ENCODE peak calls at places on chromosomes 6 and 20, in eight cellular contexts. M is pancreas, R is thoracic aorta, Y is lower lobe of right lung, P is lower leg skin, W is H1, B is hepatocyte, X is sigmoid colon. E is an unnamed sample.

GRCh38 chr6:137122612-137123011 is 50.8 kb downstream of the IL22RA2 start:
- DNase-seq in M (no peak), R (no peak), Y (no peak), P (no peak), W (no peak), B (no peak), X (no peak), E (no peak)

GRCh38 chr20:46192376-46192944 is 74.3 kb downstream of the CD40 start:
- DNase-seq in M (no peak), R (no peak), Y (no peak), P (no peak), W (no peak), B (no peak), X (no peak), E (no peak)

GRCh38 chr6:140078552-140079126 is 704.2 kb upstream of the CITED2 start:
- DNase-seq in M (no peak), R (no peak), Y (no peak), P (no peak), W (no peak), B (peak; percentile 16), X (no peak), E (peak; percentile 85)

GRCh38 chr6:15254074-15254975 is 8.5 kb downstream of the JARID2 start:
- DNase-seq in M (no peak), R (no peak), Y (no peak), P (no peak), W (no peak), B (no peak), X (no peak), E (no peak)

GRCh38 chr6:2909718-2910117 is 6.6 kb upstream of the SERPINB9 start:
- DNase-seq in M (no peak), R (no peak), Y (no peak), P (no peak), W (no peak), B (no peak), X (no peak), E (no peak)

GRCh38 chr6:110348956-110349565 is 9.1 kb downstream of the METTL24 start:
- DNase-seq in M (no peak), R (no peak), Y (no peak), P (no peak), W (no peak), B (no peak), X (no peak), E (no peak)

GRCh38 chr20:33821270-33821836 is 10.2 kb downstream of the CHMP4B start:
- DNase-seq in M (no peak), R (no peak), Y (no peak), P (no peak), W (no peak), B (no peak), X (no peak), E (no peak)

GRCh38 chr6:188821-189655 is 103.2 kb upstream of the DUSP22 start:
- DNase-seq in M (peak; percentile 69), R (peak; percentile 50), Y (peak; percentile 91), P (peak; percentile 94), W (peak; percentile 78), B (peak; percentile 93), X (peak; percentile 91), E (peak; percentile 22)

GRCh38 chr6:117907600-117908245 is 659 bp downstream of the SLC35F1 start:
- DNase-seq in M (peak; percentile 31), R (no peak), Y (peak; percentile 36), P (no peak), W (no peak), B (peak; percentile 36), X (no peak), E (no peak)

GRCh38 chr20:32918296-32918695 is 59.6 kb downstream of the EFCAB8 start:
- DNase-seq in M (no peak), R (no peak), Y (peak; percentile 38), P (peak; percentile 74), W (no peak), B (no peak), X (no peak), E (no peak)

GRCh38 chr6:41051873-41052272 is 1.1 kb upstream of the APOBEC2 start:
- DNase-seq in M (no peak), R (no peak), Y (no peak), P (no peak), W (no peak), B (no peak), X (no peak), E (no peak)

GRCh38 chr20:16729080-16729479 is 746 bp upstream of the SNRPB2 start:
- DNase-seq in M (no peak), R (no peak), Y (no peak), P (no peak), W (no peak), B (no peak), X (no peak), E (no peak)

GRCh38 chr20:16732506-16733152 is 2.8 kb downstream of the SNRPB2 start:
- DNase-seq in M (no peak), R (no peak), Y (no peak), P (no peak), W (no peak), B (no peak), X (no peak), E (no peak)

DNA sequence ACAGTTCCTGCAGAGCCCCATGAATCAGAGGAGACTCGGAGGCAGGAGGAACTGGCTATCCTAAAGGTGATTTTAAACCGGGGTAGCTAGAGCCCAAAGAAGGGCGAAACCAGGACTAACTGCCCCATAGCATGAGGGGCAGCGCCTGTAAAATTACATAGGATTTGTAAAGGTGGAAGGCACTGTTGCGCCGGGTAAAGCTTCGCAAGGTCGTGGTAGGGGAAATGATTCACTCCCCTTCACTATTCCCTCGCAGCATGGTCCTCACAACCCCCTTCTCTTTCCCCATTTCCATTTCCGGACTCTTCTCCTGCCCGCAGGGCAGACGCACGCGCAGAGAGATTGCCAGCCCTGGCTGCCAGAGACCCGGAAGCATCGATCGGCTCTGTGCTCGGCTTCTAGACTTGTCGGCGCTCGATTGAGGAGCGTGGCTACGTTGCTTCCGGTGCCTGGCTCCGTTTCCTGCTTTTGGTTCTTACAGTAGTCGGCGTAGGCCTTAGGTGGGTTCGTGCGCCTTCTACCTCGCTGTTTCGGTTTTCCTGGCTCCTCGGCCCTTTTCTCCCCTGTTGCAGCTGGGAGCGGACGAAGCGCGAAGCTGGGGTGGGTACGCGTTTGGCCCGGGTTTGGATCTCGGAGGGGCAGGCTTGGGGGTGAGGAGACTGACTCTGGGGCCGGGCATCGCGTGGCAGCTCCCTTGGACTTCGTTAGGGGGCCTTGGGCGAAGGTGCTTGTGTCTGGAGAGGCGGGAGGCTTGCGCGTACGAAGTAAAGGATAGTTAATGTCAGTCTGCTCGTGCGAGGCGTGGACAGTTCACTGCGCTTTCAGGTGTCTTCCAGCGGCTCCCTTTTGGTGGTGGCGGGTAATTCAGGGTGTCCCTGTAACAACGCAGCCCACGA is at the start of gene SNRPB2:
- DNase-seq in M (peak; percentile 90), R (peak; percentile 73), Y (peak; percentile 97), P (peak; percentile 98), W (peak; percentile 91), B (peak; percentile 97), X (peak; percentile 96), E (peak; percentile 89)
- TF ChIP-seq CTCF in M (no peak), R (peak; percentile 6), Y (no peak), P (no peak), W (no peak), B (no peak), X (no peak), E (no peak)

GRCh38 chr6:45507156-45507555 is 129.4 kb upstream of the SUPT3H start:
- DNase-seq in M (no peak), R (no peak), Y (no peak), P (no peak), W (no peak), B (no peak), X (no peak), E (no peak)

GRCh38 chr6:45502446-45502845 is 124.7 kb upstream of the SUPT3H start:
- DNase-seq in M (no peak), R (no peak), Y (no peak), P (no peak), W (no peak), B (no peak), X (no peak), E (no peak)

GRCh38 chr6:45505470-45505869 is 127.7 kb upstream of the SUPT3H start:
- DNase-seq in M (no peak), R (no peak), Y (no peak), P (no peak), W (no peak), B (no peak), X (no peak), E (no peak)

GRCh38 chr6:45500924-45501816 is 123.4 kb upstream of the SUPT3H start:
- DNase-seq in M (no peak), R (no peak), Y (no peak), P (no peak), W (no peak), B (peak; percentile 7), X (no peak), E (no peak)

DNA sequence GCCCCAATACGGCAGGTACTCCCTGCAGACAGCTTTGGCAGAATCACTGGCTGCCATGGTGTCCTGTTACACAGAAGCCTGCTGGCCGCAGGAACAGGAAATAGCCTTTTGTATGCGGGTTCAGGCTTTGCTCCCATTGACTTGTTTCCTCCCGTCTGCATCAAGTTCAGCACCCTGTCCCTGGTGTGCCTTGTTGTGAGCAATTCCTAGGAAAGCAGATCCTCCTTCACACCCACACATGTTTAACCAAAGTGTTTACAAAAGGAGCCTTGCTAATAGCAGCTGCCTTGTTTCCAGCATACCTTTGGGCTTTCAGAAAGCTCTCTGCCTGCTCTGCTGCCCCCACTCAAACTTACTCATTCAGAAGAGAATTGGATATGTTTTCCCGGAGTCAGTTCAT is 127.2 kb upstream of the SUPT3H start:
- DNase-seq in M (no peak), R (no peak), Y (no peak), P (no peak), W (no peak), B (peak; percentile 43), X (no peak), E (peak; percentile 82)
- TF ChIP-seq CTCF in M (no peak), R (no peak), Y (no peak), P (no peak), W (no peak), B (no peak), X (no peak), E (no peak)

DNA sequence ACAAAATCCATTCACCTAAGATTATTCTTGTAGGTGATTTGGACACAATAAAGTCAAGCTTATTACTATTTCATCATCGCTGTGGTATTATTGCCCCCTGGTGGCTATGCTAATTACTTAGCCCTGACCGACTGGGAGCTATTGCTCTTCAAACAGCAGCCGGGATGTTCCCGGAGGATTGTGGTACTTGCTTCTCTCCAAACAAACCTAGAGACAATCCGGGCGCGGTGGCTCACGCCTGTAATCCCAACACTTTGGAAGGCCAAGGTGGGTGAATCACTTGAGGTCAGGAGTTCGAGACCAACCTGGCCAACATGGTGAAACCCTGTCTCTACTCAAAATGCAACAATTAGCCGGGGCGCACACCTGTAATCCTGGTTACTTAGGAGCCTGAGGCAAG is 15.4 kb upstream of the STMND1 start:
- DNase-seq in M (peak; percentile 27), R (no peak), Y (no peak), P (peak; percentile 86), W (no peak), B (peak; percentile 89), X (peak; percentile 71), E (peak; percentile 47)
- TF ChIP-seq CTCF in M (peak; percentile 59), R (peak; percentile 66), Y (peak; percentile 70), P (no peak), W (peak; percentile 34), B (peak; percentile 80), X (peak; percentile 62), E (peak; percentile 56)

DNA sequence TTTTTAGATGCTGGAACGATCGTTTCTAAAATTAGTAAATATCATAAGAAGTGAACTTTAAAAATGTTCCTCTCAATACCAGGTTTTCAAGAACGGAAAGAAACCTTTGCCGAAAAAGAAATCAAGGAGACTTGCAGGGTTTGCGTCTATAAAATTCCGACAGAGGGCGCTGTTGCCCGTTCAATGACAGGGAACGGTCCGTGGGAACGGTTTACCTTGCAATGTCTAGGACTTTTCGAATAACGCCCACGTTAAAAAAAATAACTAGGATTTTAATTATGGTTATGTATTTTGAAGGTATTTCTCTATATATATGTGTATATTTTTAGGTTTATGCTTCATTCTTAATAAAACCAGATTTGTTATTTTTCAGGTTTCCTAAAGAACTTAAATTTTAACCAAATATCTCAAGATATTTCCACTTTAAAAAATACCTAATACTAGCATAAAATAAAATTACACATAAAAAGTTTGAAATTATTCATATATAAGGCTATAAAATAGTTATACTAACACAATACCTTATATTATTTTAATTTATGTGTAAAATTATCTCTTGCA is 2.5 kb upstream of the TFAP2B start:
- DNase-seq in M (peak; percentile 67), R (no peak), Y (peak; percentile 68), P (peak; percentile 91), W (no peak), B (peak; percentile 88), X (peak; percentile 69), E (peak; percentile 16)
- TF ChIP-seq CTCF in M (peak; percentile 81), R (peak; percentile 73), Y (peak; percentile 78), P (no peak), W (peak; percentile 70), B (peak; percentile 94), X (peak; percentile 73), E (peak; percentile 81)